ENCODE peak calls at places on chromosome 13, in six cellular contexts. One of them, this sample, is unnamed.

GRCh38 chr13:24050292-24050711 is 110.2 kb upstream of the SPATA13 start:
- DNase-seq in HTR-8/SVneo: no peak
- DNase-seq in fibroblast of lung: peak; percentile 76
- DNase-seq in epithelial cell of esophagus: peak; percentile 76
- DNase-seq in activated T-helper 9 cell treated with anti-CD3 and anti-CD28 coated beads, Interleukin-2, amount 50 U/mL, for 16 hours: no peak
- DNase-seq in H1: no peak
- DNase-seq in this sample: no peak

GRCh38 chr13:76677047-76677446 is 209.2 kb downstream of the KCTD12 start:
- DNase-seq in epithelial cell of esophagus: no peak
- DNase-seq in activated T-helper 9 cell treated with anti-CD3 and anti-CD28 coated beads, Interleukin-2, amount 50 U/mL, for 16 hours: no peak
- DNase-seq in HTR-8/SVneo: no peak
- DNase-seq in H1: no peak
- DNase-seq in fibroblast of lung: peak; percentile 85
- DNase-seq in this sample: no peak

GRCh38 chr13:112943309-112944125 is 25.5 kb upstream of the MCF2L start:
- DNase-seq in activated T-helper 9 cell treated with anti-CD3 and anti-CD28 coated beads, Interleukin-2, amount 50 U/mL, for 16 hours: no peak
- DNase-seq in HTR-8/SVneo: peak; percentile 22
- DNase-seq in fibroblast of lung: peak; percentile 11
- DNase-seq in epithelial cell of esophagus: peak; percentile 32
- DNase-seq in H1: peak; percentile 81
- DNase-seq in this sample: no peak

GRCh38 chr13:59178344-59178743 is 985.4 kb downstream of the DIAPH3 start:
- DNase-seq in H1: no peak
- DNase-seq in fibroblast of lung: peak; percentile 29
- DNase-seq in epithelial cell of esophagus: no peak
- DNase-seq in activated T-helper 9 cell treated with anti-CD3 and anti-CD28 coated beads, Interleukin-2, amount 50 U/mL, for 16 hours: no peak
- DNase-seq in HTR-8/SVneo: no peak
- DNase-seq in this sample: no peak

GRCh38 chr13:95623141-95623540 is 21.4 kb downstream of the DZIP1 start:
- DNase-seq in epithelial cell of esophagus: no peak
- DNase-seq in activated T-helper 9 cell treated with anti-CD3 and anti-CD28 coated beads, Interleukin-2, amount 50 U/mL, for 16 hours: no peak
- DNase-seq in HTR-8/SVneo: no peak
- DNase-seq in fibroblast of lung: no peak
- DNase-seq in H1: no peak
- DNase-seq in this sample: no peak

GRCh38 chr13:75432045-75432444 is 49.9 kb downstream of the TBC1D4 start:
- DNase-seq in H1: no peak
- DNase-seq in activated T-helper 9 cell treated with anti-CD3 and anti-CD28 coated beads, Interleukin-2, amount 50 U/mL, for 16 hours: no peak
- DNase-seq in fibroblast of lung: no peak
- DNase-seq in epithelial cell of esophagus: no peak
- DNase-seq in HTR-8/SVneo: no peak
- DNase-seq in this sample: no peak

GRCh38 chr13:56735537-56735942 is 405.2 kb upstream of the PRR20A start:
- DNase-seq in activated T-helper 9 cell treated with anti-CD3 and anti-CD28 coated beads, Interleukin-2, amount 50 U/mL, for 16 hours: no peak
- DNase-seq in H1: no peak
- DNase-seq in fibroblast of lung: no peak
- DNase-seq in epithelial cell of esophagus: no peak
- DNase-seq in HTR-8/SVneo: no peak
- DNase-seq in this sample: no peak

GRCh38 chr13:109756778-109757177 is 29.6 kb downstream of the IRS2 start:
- DNase-seq in H1: no peak
- DNase-seq in fibroblast of lung: no peak
- DNase-seq in HTR-8/SVneo: no peak
- DNase-seq in activated T-helper 9 cell treated with anti-CD3 and anti-CD28 coated beads, Interleukin-2, amount 50 U/mL, for 16 hours: no peak
- DNase-seq in epithelial cell of esophagus: no peak
- DNase-seq in this sample: no peak

GRCh38 chr13:27952931-27953670 is 16.0 kb downstream of the CDX2 start:
- DNase-seq in HTR-8/SVneo: no peak
- DNase-seq in H1: no peak
- DNase-seq in epithelial cell of esophagus: no peak
- DNase-seq in activated T-helper 9 cell treated with anti-CD3 and anti-CD28 coated beads, Interleukin-2, amount 50 U/mL, for 16 hours: no peak
- DNase-seq in fibroblast of lung: no peak
- DNase-seq in this sample: no peak

This sample was measured in Panc1.